ENCODE peak calls at places on chromosomes 16 and 17, in five cellular contexts. One of them, this sample, is unnamed.
A peak's percentile ranks its signal among the peaks of the same experiment; 100 is the strongest.

GRCh38 chr17:9080296-9080914 is 59.1 kb downstream of the NTN1 start:
- DNase-seq in PC-3: no peak
- DNase-seq in endothelial cell of umbilical vein: no peak
- DNase-seq in neural progenitor cell: no peak
- DNase-seq in CD8-positive, alpha-beta memory T cell: no peak
- DNase-seq in this sample: no peak

GRCh38 chr17:45782889-45783592 is 1.1 kb upstream of the CRHR1 start:
- DNase-seq in PC-3: no peak
- DNase-seq in endothelial cell of umbilical vein: peak; percentile 11
- DNase-seq in neural progenitor cell: peak; percentile 90
- DNase-seq in CD8-positive, alpha-beta memory T cell: no peak
- DNase-seq in this sample: no peak

GRCh38 chr16:63050391-63050790 is 1014.2 kb upstream of the CDH8 start:
- DNase-seq in PC-3: no peak
- DNase-seq in endothelial cell of umbilical vein: no peak
- DNase-seq in neural progenitor cell: no peak
- DNase-seq in CD8-positive, alpha-beta memory T cell: no peak
- DNase-seq in this sample: no peak

GRCh38 chr17:3592216-3592860 is 16.9 kb downstream of the TRPV1 start:
- DNase-seq in PC-3: no peak
- DNase-seq in endothelial cell of umbilical vein: no peak
- DNase-seq in neural progenitor cell: no peak
- DNase-seq in CD8-positive, alpha-beta memory T cell: no peak
- DNase-seq in this sample: no peak

GRCh38 chr17:38609280-38610031 is 3.7 kb upstream of the SRCIN1 start:
- DNase-seq in PC-3: no peak
- DNase-seq in endothelial cell of umbilical vein: no peak
- DNase-seq in neural progenitor cell: peak; percentile 71
- DNase-seq in CD8-positive, alpha-beta memory T cell: no peak
- DNase-seq in this sample: no peak

GRCh38 chr17:64216385-64217248 is 46.4 kb downstream of the TEX2 start:
- DNase-seq in PC-3: no peak
- DNase-seq in endothelial cell of umbilical vein: peak; percentile 75
- DNase-seq in neural progenitor cell: peak; percentile 36
- DNase-seq in CD8-positive, alpha-beta memory T cell: no peak
- DNase-seq in this sample: peak; percentile 39

GRCh38 chr17:48522990-48523389 is 7.8 kb downstream of the HOXB1 start:
- DNase-seq in PC-3: no peak
- DNase-seq in endothelial cell of umbilical vein: no peak
- DNase-seq in neural progenitor cell: no peak
- DNase-seq in CD8-positive, alpha-beta memory T cell: no peak
- DNase-seq in this sample: no peak

GRCh38 chr17:362721-363120 is 10.1 kb upstream of the RPH3AL start:
- DNase-seq in PC-3: no peak
- DNase-seq in endothelial cell of umbilical vein: no peak
- DNase-seq in neural progenitor cell: no peak
- DNase-seq in CD8-positive, alpha-beta memory T cell: no peak
- DNase-seq in this sample: no peak

DNA sequence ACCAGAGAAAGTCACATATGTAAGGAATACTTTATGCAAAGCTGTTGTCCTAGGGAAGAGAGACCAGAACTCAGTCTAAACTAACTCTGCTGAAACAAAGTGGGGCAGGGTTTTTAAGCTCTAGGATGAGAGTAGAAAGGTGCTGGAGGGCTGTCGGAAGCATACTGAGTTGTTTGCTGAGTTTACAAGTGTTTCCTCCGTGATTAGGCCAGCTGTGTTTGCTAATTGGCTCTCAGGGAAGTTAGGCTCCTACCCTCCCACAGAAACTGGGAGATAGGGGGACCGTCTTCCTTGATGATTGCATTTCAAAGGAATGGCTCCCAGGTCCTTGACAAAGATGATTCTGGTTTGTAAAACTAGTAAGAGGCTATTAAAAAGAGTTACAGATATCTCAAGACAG is 24.4 kb upstream of the CRYM start:
- DNase-seq in PC-3: no peak
- DNase-seq in endothelial cell of umbilical vein: no peak
- DNase-seq in neural progenitor cell: peak; percentile 13
- DNase-seq in CD8-positive, alpha-beta memory T cell: no peak
- DNase-seq in this sample: no peak
- H3K4me3 ChIP-seq in PC-3: peak overlapping the region; percentile 81
- H3K4me3 ChIP-seq in endothelial cell of umbilical vein: no peak overlapping the region
- H3K4me3 ChIP-seq in neural progenitor cell: no peak overlapping the region
- H3K4me3 ChIP-seq in CD8-positive, alpha-beta memory T cell: peak overlapping the region; percentile 70
- H3K4me3 ChIP-seq in this sample: peak overlapping the region; percentile 72

GRCh38 chr17:74746376-74746775 is 2.1 kb upstream of the NHERF1 start:
- DNase-seq in PC-3: no peak
- DNase-seq in endothelial cell of umbilical vein: no peak
- DNase-seq in neural progenitor cell: peak; percentile 59
- DNase-seq in CD8-positive, alpha-beta memory T cell: no peak
- DNase-seq in this sample: no peak
- H3K4me3 ChIP-seq in PC-3: no peak overlapping the region
- H3K4me3 ChIP-seq in endothelial cell of umbilical vein: no peak overlapping the region
- H3K4me3 ChIP-seq in neural progenitor cell: no peak overlapping the region
- H3K4me3 ChIP-seq in CD8-positive, alpha-beta memory T cell: no peak overlapping the region
- H3K4me3 ChIP-seq in this sample: no peak overlapping the region

DNA sequence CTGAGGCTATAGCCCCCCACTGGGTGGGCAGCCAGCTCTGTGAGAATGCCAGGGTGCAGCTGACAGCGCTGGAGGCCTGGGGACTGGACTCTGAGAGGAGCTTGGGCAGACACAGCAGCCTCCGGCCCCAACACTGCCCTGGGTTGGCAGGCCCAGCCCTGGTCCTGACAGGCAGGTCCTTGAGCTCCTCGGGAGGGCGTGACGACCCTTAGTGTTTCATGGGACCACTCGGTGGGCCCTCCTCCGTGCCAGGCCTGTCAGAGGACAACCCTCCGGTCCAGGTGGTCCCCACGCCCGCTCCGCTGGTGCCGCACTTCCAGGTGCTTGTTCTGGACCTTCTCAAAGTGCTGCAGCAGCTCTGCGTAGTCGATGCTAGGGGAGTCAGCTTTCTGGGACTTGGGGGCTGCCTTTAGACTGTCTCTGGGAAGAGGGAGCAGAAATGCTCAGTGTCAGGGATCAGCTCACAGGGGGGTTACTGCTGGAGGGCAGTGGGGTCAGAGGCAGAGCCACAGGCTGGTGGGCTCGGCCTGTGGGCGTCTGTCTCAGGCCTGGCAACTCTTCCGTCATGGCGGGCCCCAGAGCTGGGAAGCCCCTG is 1.9 kb upstream of the MTSS2 start:
- DNase-seq in PC-3: no peak
- DNase-seq in endothelial cell of umbilical vein: no peak
- DNase-seq in neural progenitor cell: no peak
- DNase-seq in CD8-positive, alpha-beta memory T cell: no peak
- DNase-seq in this sample: no peak
- H3K4me3 ChIP-seq in PC-3: no peak overlapping the region
- H3K4me3 ChIP-seq in endothelial cell of umbilical vein: no peak overlapping the region
- H3K4me3 ChIP-seq in neural progenitor cell: no peak overlapping the region
- H3K4me3 ChIP-seq in CD8-positive, alpha-beta memory T cell: no peak overlapping the region
- H3K4me3 ChIP-seq in this sample: no peak overlapping the region

DNA sequence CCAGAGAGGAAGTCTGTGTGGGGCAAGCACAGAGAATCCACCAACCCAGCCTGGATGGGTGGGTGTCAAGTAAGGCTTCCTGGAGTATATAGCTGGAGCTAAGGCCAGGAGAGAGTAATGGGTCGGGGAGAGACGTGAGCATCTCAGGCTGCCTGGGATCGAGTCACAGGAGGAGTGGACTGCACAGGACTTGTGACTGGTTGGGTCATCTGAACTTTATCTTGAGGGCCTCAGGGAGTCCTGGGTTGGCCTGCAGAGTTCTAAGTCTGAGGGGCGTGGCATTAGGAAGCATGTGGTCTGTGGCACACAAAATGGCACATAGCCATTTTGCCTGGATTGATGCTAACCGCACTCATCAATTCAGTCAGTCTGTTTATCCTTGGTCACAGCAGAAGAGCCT is 1.5 kb downstream of the PLA2G15 start:
- DNase-seq in PC-3: no peak
- DNase-seq in endothelial cell of umbilical vein: no peak
- DNase-seq in neural progenitor cell: no peak
- DNase-seq in CD8-positive, alpha-beta memory T cell: no peak
- DNase-seq in this sample: no peak
- H3K4me3 ChIP-seq in PC-3: no peak overlapping the region
- H3K4me3 ChIP-seq in endothelial cell of umbilical vein: no peak overlapping the region
- H3K4me3 ChIP-seq in neural progenitor cell: no peak overlapping the region
- H3K4me3 ChIP-seq in CD8-positive, alpha-beta memory T cell: no peak overlapping the region
- H3K4me3 ChIP-seq in this sample: no peak overlapping the region

DNA sequence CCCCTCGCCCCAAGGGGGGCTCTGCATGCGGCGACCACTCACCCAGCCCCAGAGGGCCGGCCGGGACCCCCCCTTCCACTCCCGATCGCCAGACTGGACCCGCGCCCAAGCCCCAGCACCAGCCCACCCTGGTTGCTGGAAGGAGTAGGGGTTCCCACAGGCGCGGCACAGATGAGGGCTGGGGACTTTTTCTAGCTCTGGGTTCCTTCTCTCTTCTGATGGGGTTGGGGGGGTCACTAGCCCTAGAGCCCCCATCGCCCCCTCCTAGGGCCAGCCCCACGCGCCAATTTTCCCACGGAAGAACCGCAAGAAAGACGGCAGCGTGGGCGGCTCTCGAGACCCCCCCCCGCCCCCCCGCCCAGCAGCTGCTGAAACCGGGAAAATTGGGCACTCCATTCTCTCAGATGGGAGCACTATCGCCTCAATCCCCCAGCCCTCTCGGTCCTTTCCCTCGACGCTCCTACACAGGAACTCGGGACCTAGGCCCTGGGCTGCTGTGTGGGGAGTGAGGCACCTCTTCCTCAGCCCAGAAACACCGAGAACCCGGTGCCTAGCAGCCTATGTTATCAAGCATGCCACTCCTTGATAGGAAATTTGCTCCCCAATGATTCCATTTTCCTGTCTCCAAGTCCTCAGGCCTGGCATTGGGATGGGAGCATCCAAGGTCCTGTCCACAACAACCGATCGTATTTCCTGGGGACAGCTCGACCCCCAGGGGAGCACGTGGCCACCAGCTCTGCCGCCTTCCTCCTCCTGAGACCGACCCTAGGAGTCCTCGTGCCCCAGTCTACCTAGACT is 17.1 kb upstream of the CBX8 start:
- DNase-seq in PC-3: no peak
- DNase-seq in endothelial cell of umbilical vein: no peak
- DNase-seq in neural progenitor cell: peak; percentile 23
- DNase-seq in CD8-positive, alpha-beta memory T cell: no peak
- DNase-seq in this sample: no peak
- H3K4me3 ChIP-seq in PC-3: peak overlapping the region; percentile 56
- H3K4me3 ChIP-seq in endothelial cell of umbilical vein: no peak overlapping the region
- H3K4me3 ChIP-seq in neural progenitor cell: peak overlapping the region; percentile 27
- H3K4me3 ChIP-seq in CD8-positive, alpha-beta memory T cell: no peak overlapping the region
- H3K4me3 ChIP-seq in this sample: no peak overlapping the region